ENCODE peak calls at places on chromosomes 3 and 15, in four cellular contexts. K is foreskin melanocyte, I is mesenteric fat pad, Z is GM12865. F is an unnamed sample.

GRCh38 chr15:66595937-66596545 is 30.2 kb upstream of the LCTL start:
- DNase-seq in K (no peak), Z (no peak), I (no peak), F (no peak)

GRCh38 chr3:196600359-196600758 is 31.9 kb downstream of the FBXO45 start:
- DNase-seq in K (no peak), Z (no peak), I (no peak), F (no peak)

GRCh38 chr3:110697961-110698360 is 373.7 kb upstream of the NECTIN3 start:
- DNase-seq in K (peak; percentile 19), Z (no peak), I (no peak), F (no peak)

GRCh38 chr15:59199775-59200465 is 6.7 kb upstream of the LDHAL6B start:
- DNase-seq in I (no peak), K (peak; percentile 77), Z (no peak), F (peak; percentile 35)

GRCh38 chr15:36501063-36501678 is 78.3 kb upstream of the CDIN1 start:
- DNase-seq in I (no peak), K (peak; percentile 59), Z (peak; percentile 77), F (no peak)

GRCh38 chr3:106331636-106332035 is 462.8 kb upstream of the CBLB start:
- DNase-seq in Z (no peak), I (no peak), K (no peak), F (no peak)

GRCh38 chr3:167917969-167918368 is 177.8 kb downstream of the GOLIM4 start:
- DNase-seq in I (no peak), Z (no peak), K (no peak), F (no peak)

GRCh38 chr15:78306176-78306774 is 6.9 kb upstream of the SKIC8 start:
- DNase-seq in I (peak; percentile 18), Z (no peak), K (no peak), F (peak; percentile 51)

GRCh38 chr15:68389936-68390790 is 41.8 kb downstream of the ITGA11 start:
- DNase-seq in Z (peak; percentile 86), I (peak; percentile 57), K (peak; percentile 25), F (peak; percentile 74)